ENCODE peak calls at places on chromosomes 13 and 19, in ten cellular contexts. B is ovary; N is stomach; E is MM.1S; O is CD8-positive, alpha-beta T cell; U is psoas muscle; G is thyroid gland; Y is H9; M is left ventricle myocardium inferior; K is fibroblast of lung. I is an unnamed sample.

GRCh38 chr19:50301607-50301971 is 27.6 kb downstream of the KCNC3 start:
- DNase-seq in B (no peak), N (no peak), E (no peak), O (no peak), U (no peak), G (no peak), Y (no peak), M (no peak), K (no peak), I (no peak)

GRCh38 chr19:43934055-43934984 is 762 bp downstream of the ZNF45 start:
- DNase-seq in B (no peak), N (no peak), E (no peak), O (no peak), U (no peak), G (no peak), Y (no peak), M (no peak), K (peak; percentile 8), I (no peak)

GRCh38 chr19:43618921-43619261 is 538 bp downstream of the ZNF428 start:
- DNase-seq in B (no peak), N (no peak), E (peak; percentile 61), O (no peak), U (no peak), G (no peak), Y (no peak), M (no peak), K (no peak), I (no peak)

GRCh38 chr13:74270018-74270417 is 135.8 kb upstream of the KLF12 start:
- DNase-seq in B (no peak), N (no peak), E (no peak), O (no peak), U (no peak), G (no peak), Y (no peak), M (no peak), K (no peak), I (no peak)

GRCh38 chr13:81382236-81382635 is 1041.3 kb upstream of the SPRY2 start:
- DNase-seq in B (no peak), N (no peak), E (no peak), O (no peak), U (no peak), G (no peak), Y (no peak), M (no peak), K (no peak), I (no peak)

GRCh38 chr19:10010247-10010691 is at the start of gene COL5A3:
- DNase-seq in B (peak; percentile 78), N (peak; percentile 27), E (no peak), O (no peak), U (peak; percentile 71), G (no peak), Y (peak; percentile 59), M (peak; percentile 76), K (no peak), I (no peak)

GRCh38 chr19:14410775-14411134 is 8.4 kb downstream of the DDX39A start:
- DNase-seq in B (no peak), N (no peak), E (no peak), O (no peak), U (no peak), G (no peak), Y (no peak), M (no peak), K (no peak), I (no peak)

GRCh38 chr13:80345771-80346510 is 5.0 kb upstream of the SPRY2 start:
- DNase-seq in B (no peak), N (no peak), E (no peak), O (no peak), U (peak; percentile 26), G (no peak), Y (no peak), M (no peak), K (no peak), I (no peak)

GRCh38 chr13:97321101-97321500 is 99.0 kb downstream of the MBNL2 start:
- DNase-seq in B (no peak), N (no peak), E (no peak), O (no peak), U (no peak), G (no peak), Y (no peak), M (no peak), K (no peak), I (no peak)

GRCh38 chr19:18100710-18101109 is 3.1 kb downstream of the MAST3 start:
- DNase-seq in B (no peak), N (no peak), E (no peak), O (no peak), U (no peak), G (no peak), Y (peak; percentile 95), M (no peak), K (peak; percentile 13), I (no peak)

GRCh38 chr13:40271931-40272775 is 394.3 kb downstream of the FOXO1 start:
- DNase-seq in B (peak; percentile 79), N (peak; percentile 49), E (no peak), O (no peak), U (peak; percentile 76), G (peak; percentile 69), Y (no peak), M (peak; percentile 67), K (peak; percentile 93), I (no peak)

GRCh38 chr19:16571689-16572331 is 405 bp downstream of the SLC35E1 start:
- DNase-seq in B (no peak), N (peak; percentile 41), E (peak; percentile 55), O (no peak), U (no peak), G (peak; percentile 40), Y (no peak), M (no peak), K (peak; percentile 39), I (peak; percentile 68)

GRCh38 chr19:5828661-5829566 is 10.6 kb downstream of the FUT6 start:
- DNase-seq in B (peak; percentile 51), N (peak; percentile 55), E (no peak), O (no peak), U (no peak), G (peak; percentile 24), Y (peak; percentile 75), M (peak; percentile 40), K (no peak), I (no peak)

GRCh38 chr13:42409061-42409460 is 137.1 kb downstream of the AKAP11 start:
- DNase-seq in B (no peak), N (no peak), E (no peak), O (no peak), U (no peak), G (no peak), Y (peak; percentile 29), M (no peak), K (no peak), I (no peak)
- H3K9me3 ChIP-seq in B (no peaks in the 10 kb centered on the region), N (no peaks in the 10 kb centered on the region), E (no peaks in the 10 kb centered on the region), O (no peaks in the 10 kb centered on the region), U (no peaks in the 10 kb centered on the region), G (no peaks in the 10 kb centered on the region), Y (no peaks in the 10 kb centered on the region), M (no peaks in the 10 kb centered on the region), K (no peaks in the 10 kb centered on the region), I (no peaks in the 10 kb centered on the region)

GRCh38 chr13:99655351-99656091 is 154.2 kb downstream of the TM9SF2 start:
- DNase-seq in B (no peak), N (no peak), E (no peak), O (no peak), U (no peak), G (no peak), Y (no peak), M (no peak), K (peak; percentile 90), I (no peak)

GRCh38 chr13:99657848-99658265 is 156.6 kb downstream of the TM9SF2 start:
- DNase-seq in B (peak; percentile 43), N (peak; percentile 49), E (no peak), O (peak; percentile 12), U (peak; percentile 17), G (peak; percentile 43), Y (peak; percentile 68), M (peak; percentile 31), K (peak; percentile 46), I (peak; percentile 59)

GRCh38 chr13:99656092-99656745 is 154.9 kb downstream of the TM9SF2 start:
- DNase-seq in B (peak; percentile 71), N (peak; percentile 84), E (peak; percentile 64), O (peak; percentile 77), U (peak; percentile 64), G (peak; percentile 78), Y (peak; percentile 85), M (peak; percentile 67), K (peak; percentile 65), I (peak; percentile 85)

GRCh38 chr13:99658266-99658991 is 157.2 kb downstream of the TM9SF2 start:
- DNase-seq in B (peak; percentile 65), N (peak; percentile 65), E (peak; percentile 45), O (peak; percentile 44), U (peak; percentile 39), G (peak; percentile 52), Y (peak; percentile 81), M (peak; percentile 59), K (peak; percentile 54), I (peak; percentile 63)

DNA sequence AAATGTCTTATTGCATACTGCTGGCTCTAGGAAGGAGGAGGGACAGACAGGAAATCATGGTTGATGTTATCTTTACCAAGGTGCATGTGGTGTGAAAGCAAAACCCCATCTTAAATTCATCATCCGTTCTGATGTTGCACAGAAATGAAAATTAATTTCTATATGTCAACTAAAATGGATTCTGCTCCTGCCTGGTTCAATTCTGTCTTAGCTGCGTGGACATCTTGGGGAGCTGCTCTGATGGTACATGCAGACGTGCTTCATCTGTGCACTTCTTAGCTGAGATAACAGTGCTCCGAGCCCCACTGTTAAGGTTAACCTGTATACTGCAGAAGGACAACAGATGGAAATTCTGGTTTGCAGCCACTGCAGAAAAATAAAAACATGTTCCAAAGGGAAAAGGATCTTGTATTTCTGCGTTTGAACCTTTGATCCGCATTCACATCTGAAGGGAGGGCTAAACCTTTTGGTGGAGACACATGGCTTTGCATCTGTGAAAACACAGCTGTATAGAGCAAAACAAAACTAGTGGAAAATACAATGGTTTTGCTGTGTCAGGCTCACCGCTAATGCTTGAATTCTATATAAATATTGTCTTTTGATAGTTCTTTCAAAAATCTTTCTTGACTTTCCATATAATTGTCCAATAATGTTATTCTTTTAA is 155.7 kb downstream of the TM9SF2 start:
- DNase-seq in B (no peak), N (no peak), E (peak; percentile 27), O (no peak), U (no peak), G (no peak), Y (no peak), M (no peak), K (no peak), I (peak; percentile 82)
- H3K27ac ChIP-seq in B (no peak overlapping the region), N (no peak overlapping the region), E (no peak overlapping the region), O (peak overlapping the region; percentile 26), U (no peak overlapping the region), G (no peak overlapping the region), Y (no peak overlapping the region), M (no peak overlapping the region), K (no peak overlapping the region), I (peak overlapping the region; percentile 76)

GRCh38 chr13:71408416-71408815 is 458.6 kb downstream of the DACH1 start:
- DNase-seq in B (no peak), N (no peak), E (no peak), O (no peak), U (no peak), G (no peak), Y (no peak), M (no peak), K (no peak), I (no peak)
- H3K4me1 ChIP-seq in B (no peaks in the 10 kb centered on the region), N (no peaks in the 10 kb centered on the region), E (no peaks in the 10 kb centered on the region), O (no peaks in the 10 kb centered on the region), U (no peaks in the 10 kb centered on the region), G (no peaks in the 10 kb centered on the region), Y (no peaks in the 10 kb centered on the region), M (no peaks in the 10 kb centered on the region), K (no peaks in the 10 kb centered on the region), I (no peaks in the 10 kb centered on the region)

GRCh38 chr19:53246498-53246897 is 8.2 kb downstream of the ZNF677 start:
- DNase-seq in B (no peak), N (no peak), E (no peak), O (no peak), U (no peak), G (no peak), Y (no peak), M (no peak), K (no peak), I (no peak)
- H3K9me3 ChIP-seq in B (peaks cover 49% of the 10 kb centered on the region), N (peaks cover 97% of the 10 kb centered on the region), E (no peaks in the 10 kb centered on the region), O (peaks cover 18% of the 10 kb centered on the region), U (peaks cover 71% of the 10 kb centered on the region), G (peaks cover 5% of the 10 kb centered on the region), Y (peaks cover 36% of the 10 kb centered on the region), M (peaks cover 97% of the 10 kb centered on the region), K (peaks cover 2% of the 10 kb centered on the region), I (peaks cover 28% of the 10 kb centered on the region)

I was measured in CD4-positive, alpha-beta memory T cell.